ENCODE peak calls at places on chromosomes 6 and 20, in eight cellular contexts. W is stimulated activated CD4-positive, alpha-beta T cell treated with anti-CD3 and anti-CD28 coated beads, Interleukin-1b, Interleukin-23, amount 100 ng/mL, for 1 hour; K is OCI-M1; Q is left ventricle myocardium inferior; V is effector memory CD8-positive, alpha-beta T cell; U is activated CD4-positive, alpha-beta T cell treated with anti-CD3 and anti-CD28 coated beads, Interleukin-2, amount 10 ng/mL, durations not matched to agents 7 days and 5 days; G is hippocampal formation; A is activated T-cell treated with anti-CD3 and anti-CD28 coated beads, Interleukin-2, amount 50 U/mL, for 48 hours. H is an unnamed sample.

GRCh38 chr6:36120979-36121706 is 9.2 kb upstream of the MAPK13 start:
- DNase-seq in Q (peak; percentile 45), A (peak; percentile 71), K (peak; percentile 77), U (peak; percentile 66), V (peak; percentile 50), G (no peak), W (no peak), H (no peak)

GRCh38 chr6:16519265-16520242 is 241.7 kb downstream of the ATXN1 start:
- DNase-seq in A (no peak), G (no peak), W (no peak), K (peak; percentile 15), U (no peak), Q (no peak), V (no peak), H (no peak)

GRCh38 chr6:152463183-152463582 is 174.0 kb downstream of the SYNE1 start:
- DNase-seq in A (no peak), U (no peak), W (no peak), G (no peak), V (no peak), Q (no peak), K (no peak), H (no peak)

GRCh38 chr20:21693322-21693721 is 12.1 kb upstream of the PAX1 start:
- DNase-seq in A (no peak), K (peak; percentile 60), U (no peak), V (no peak), G (no peak), Q (no peak), W (no peak), H (no peak)

GRCh38 chr6:7151381-7151780 is 43.6 kb downstream of the RREB1 start:
- DNase-seq in V (no peak), Q (no peak), W (no peak), K (no peak), A (no peak), G (no peak), U (no peak), H (no peak)

GRCh38 chr6:152909241-152909640 is 73.6 kb downstream of the FBXO5 start:
- DNase-seq in W (no peak), K (no peak), U (no peak), A (no peak), V (no peak), Q (no peak), G (no peak), H (no peak)

GRCh38 chr20:37362231-37362792 is 16.4 kb downstream of the SRC start:
- DNase-seq in W (no peak), A (no peak), K (no peak), Q (no peak), V (no peak), U (no peak), G (no peak), H (no peak)

GRCh38 chr6:83114164-83114563 is 46.7 kb downstream of the DOP1A start:
- DNase-seq in G (no peak), K (peak; percentile 23), U (no peak), A (no peak), W (no peak), Q (no peak), V (no peak), H (no peak)

GRCh38 chr20:6829510-6830116 is 62.1 kb downstream of the BMP2 start:
- DNase-seq in V (no peak), A (no peak), W (no peak), U (no peak), Q (no peak), K (no peak), G (no peak), H (no peak)

GRCh38 chr6:75286955-75287354 is 2.4 kb upstream of the TMEM30A start:
- DNase-seq in W (no peak), U (no peak), K (no peak), V (no peak), G (no peak), A (no peak), Q (no peak), H (no peak)

GRCh38 chr20:61587910-61588309 is 335.8 kb downstream of the CDH4 start:
- DNase-seq in K (no peak), V (no peak), Q (no peak), A (no peak), W (no peak), G (no peak), U (no peak), H (no peak)

GRCh38 chr6:64681416-64682160 is 1025.4 kb downstream of the EYS start:
- DNase-seq in W (no peak), Q (no peak), A (no peak), V (no peak), U (no peak), K (no peak), G (no peak), H (no peak)

GRCh38 chr6:29790626-29791025 is 37.0 kb upstream of the HLA-G start:
- DNase-seq in Q (no peak), V (no peak), K (no peak), A (no peak), W (no peak), U (no peak), G (no peak), H (no peak)

GRCh38 chr6:122033564-122034181 is 365.8 kb upstream of the HSF2 start:
- DNase-seq in Q (no peak), W (no peak), G (peak; percentile 57), K (peak; percentile 82), U (no peak), V (no peak), A (no peak), H (peak; percentile 36)

GRCh38 chr20:6714202-6714800 is 53.2 kb upstream of the BMP2 start:
- DNase-seq in K (peak; percentile 36), Q (no peak), V (no peak), G (no peak), U (no peak), A (no peak), W (no peak), H (no peak)

GRCh38 chr6:43328528-43328927 is 19.9 kb upstream of the CRIP3 start:
- DNase-seq in V (no peak), G (no peak), Q (peak; percentile 57), W (no peak), U (no peak), A (no peak), K (no peak), H (no peak)

GRCh38 chr20:64232794-64233193 is 22.8 kb upstream of the PCMTD2 start:
- DNase-seq in W (no peak), U (no peak), V (no peak), Q (peak; percentile 52), K (no peak), G (peak; percentile 5), A (no peak), H (no peak)

GRCh38 chr20:38021373-38021772 is 11.9 kb downstream of the TTI1 start:
- DNase-seq in A (no peak), Q (no peak), G (no peak), V (no peak), K (no peak), W (no peak), U (no peak), H (no peak)

GRCh38 chr6:62623851-62624532 is 338.0 kb upstream of the KHDRBS2 start:
- DNase-seq in V (no peak), K (no peak), W (no peak), Q (no peak), U (no peak), A (no peak), G (no peak), H (no peak)

GRCh38 chr6:99195986-99196655 is 153.4 kb downstream of the FAXC start:
- DNase-seq in A (no peak), G (no peak), Q (no peak), U (no peak), V (no peak), K (no peak), W (no peak), H (no peak)

GRCh38 chr6:108662702-108663101 is 102.0 kb downstream of the FOXO3 start:
- DNase-seq in K (no peak), A (no peak), Q (no peak), V (no peak), W (no peak), U (no peak), G (no peak), H (no peak)

GRCh38 chr6:18263561-18264337 is 581 bp downstream of the DEK start:
- DNase-seq in U (peak; percentile 19), G (peak; percentile 51), V (no peak), W (no peak), K (peak; percentile 63), A (peak; percentile 58), Q (peak; percentile 74), H (peak; percentile 87)

GRCh38 chr6:155054851-155055250 is 59.7 kb downstream of the TIAM2 start:
- DNase-seq in A (no peak), Q (no peak), U (no peak), K (no peak), G (no peak), W (no peak), V (no peak), H (no peak)

GRCh38 chr20:10513931-10514575 is 78.9 kb downstream of the SLX4IP start:
- DNase-seq in A (no peak), U (no peak), W (no peak), G (no peak), V (no peak), Q (no peak), K (no peak), H (no peak)

GRCh38 chr6:13453771-13454251 is 33.6 kb downstream of the GFOD1 start:
- DNase-seq in U (peak; percentile 16), W (no peak), V (no peak), G (no peak), A (peak; percentile 59), Q (no peak), K (no peak), H (no peak)

GRCh38 chr20:9838378-9839295 is at the start of gene PAK5:
- DNase-seq in K (no peak), U (no peak), W (no peak), G (peak; percentile 74), V (no peak), A (no peak), Q (no peak), H (peak; percentile 30)

GRCh38 chr6:22896716-22897115 is 327.4 kb downstream of the HDGFL1 start:
- DNase-seq in V (no peak), G (no peak), W (no peak), Q (no peak), K (no peak), U (no peak), A (no peak), H (no peak)

GRCh38 chr6:45438849-45439406 is 61.2 kb upstream of the SUPT3H start:
- DNase-seq in G (no peak), V (no peak), U (no peak), A (no peak), Q (no peak), W (no peak), K (peak; percentile 31), H (peak; percentile 45)

GRCh38 chr20:58264271-58264670 is 35.8 kb upstream of the ANKRD60 start:
- DNase-seq in A (no peak), K (no peak), V (no peak), G (no peak), U (no peak), Q (no peak), W (no peak), H (no peak)

GRCh38 chr6:8063762-8064637 is at the start of gene BLOC1S5:
- DNase-seq in V (peak; percentile 96), K (peak; percentile 99), W (peak; percentile 87), U (peak; percentile 98), G (peak; percentile 96), Q (peak; percentile 96), A (peak; percentile 99), H (peak; percentile 94)

GRCh38 chr6:6217838-6218237 is 102.6 kb downstream of the F13A1 start:
- DNase-seq in U (no peak), A (no peak), V (no peak), Q (no peak), K (no peak), G (no peak), W (no peak), H (no peak)

GRCh38 chr6:139627091-139627490 is 252.6 kb upstream of the CITED2 start:
- DNase-seq in U (no peak), V (no peak), A (no peak), G (no peak), W (no peak), Q (no peak), K (peak; percentile 74), H (no peak)

GRCh38 chr6:10418862-10419748 is 4.2 kb upstream of the TFAP2A start:
- DNase-seq in G (no peak), A (no peak), W (no peak), K (no peak), U (no peak), Q (no peak), V (no peak), H (no peak)

GRCh38 chr20:37943033-37943432 is 40.1 kb downstream of the VSTM2L start:
- DNase-seq in Q (no peak), K (no peak), W (no peak), U (no peak), G (no peak), A (no peak), V (no peak), H (no peak)

H was measured in AG08396.